ENCODE peak calls at places on chromosomes 12 and 14, in eight cellular contexts. P is Caco-2; D is activated naive CD4-positive, alpha-beta T cell; L is activated CD4-positive, alpha-beta T cell treated with anti-CD3 and anti-CD28 coated beads, Interleukin-2, amount 10 ng/mL, durations not matched to agents 7 days and 5 days; A is stimulated activated CD4-positive, alpha-beta T cell treated with anti-CD3 and anti-CD28 coated beads, Interleukin-12 subunit alpha, Interleukin-12 subunit beta, amount 100 ng/mL, for 48 hours; K is aorta; Q is colonic mucosa; B is kidney tubule cell. Y is an unnamed sample.

GRCh38 chr12:14399871-14400270 is 34.4 kb downstream of the ATF7IP start:
- DNase-seq in Q (no peak), P (no peak), B (peak; percentile 72), D (no peak), A (no peak), L (no peak), K (no peak), Y (no peak)

GRCh38 chr12:53720946-53721345 is 6.3 kb downstream of the CALCOCO1 start:
- DNase-seq in P (no peak), A (no peak), L (no peak), K (no peak), D (no peak), Q (no peak), B (no peak), Y (no peak)

GRCh38 chr14:95260537-95261440 is 58.9 kb downstream of the CLMN start:
- DNase-seq in K (no peak), D (no peak), B (peak; percentile 59), Q (no peak), A (peak; percentile 49), P (no peak), L (no peak), Y (no peak)

GRCh38 chr12:27966870-27967269 is 5.7 kb downstream of the PTHLH start:
- DNase-seq in B (peak; percentile 97), K (no peak), P (no peak), D (no peak), Q (no peak), L (no peak), A (no peak), Y (peak; percentile 18)

GRCh38 chr12:53069621-53070410 is 9.4 kb downstream of the SPRYD3 start:
- DNase-seq in Q (peak; percentile 24), D (no peak), K (peak; percentile 77), A (no peak), L (no peak), B (no peak), P (no peak), Y (no peak)

GRCh38 chr12:50252977-50253376 is 30.3 kb downstream of the LIMA1 start:
- DNase-seq in Q (no peak), B (no peak), P (no peak), D (no peak), A (no peak), K (no peak), L (no peak), Y (no peak)

GRCh38 chr14:104429291-104429861 is 150.2 kb upstream of the C14orf180 start:
- DNase-seq in A (no peak), K (peak; percentile 66), Q (no peak), L (no peak), B (no peak), D (no peak), P (no peak), Y (no peak)

GRCh38 chr12:40947812-40948211 is 240.3 kb upstream of the PDZRN4 start:
- DNase-seq in B (peak; percentile 80), D (no peak), A (no peak), L (no peak), K (no peak), Q (no peak), P (no peak), Y (no peak)

GRCh38 chr12:121989266-121989950 is 32.3 kb upstream of the BCL7A start:
- DNase-seq in B (no peak), D (no peak), K (no peak), P (no peak), A (no peak), Q (no peak), L (no peak), Y (no peak)

GRCh38 chr12:53482626-53483165 is 16.6 kb downstream of the MAP3K12 start:
- DNase-seq in K (no peak), Q (no peak), A (no peak), B (no peak), D (no peak), L (no peak), P (peak; percentile 35), Y (no peak)

GRCh38 chr14:29222671-29223268 is 456.2 kb downstream of the FOXG1 start:
- DNase-seq in Q (no peak), K (no peak), A (no peak), B (peak; percentile 33), L (no peak), P (peak; percentile 27), D (no peak), Y (no peak)

GRCh38 chr12:86118161-86118560 is 138.0 kb downstream of the MGAT4C start:
- DNase-seq in B (no peak), Q (no peak), K (no peak), D (no peak), P (no peak), L (no peak), A (no peak), Y (no peak)

GRCh38 chr12:115983226-115983798 is 294.2 kb downstream of the MED13L start:
- DNase-seq in D (no peak), A (no peak), B (peak; percentile 9), L (no peak), Q (no peak), P (no peak), K (no peak), Y (no peak)

GRCh38 chr12:115468087-115468510 is 784.1 kb upstream of the TBX3 start:
- DNase-seq in B (peak; percentile 43), K (no peak), L (no peak), A (no peak), Q (peak; percentile 66), D (no peak), P (peak; percentile 74), Y (peak; percentile 65)

GRCh38 chr12:5511644-5512584 is 80.0 kb downstream of the NTF3 start:
- DNase-seq in A (no peak), P (peak; percentile 34), K (peak; percentile 91), Q (peak; percentile 52), L (no peak), D (no peak), B (peak; percentile 30), Y (no peak)

GRCh38 chr12:25653487-25654175 is 100.5 kb upstream of the LMNTD1 start:
- DNase-seq in P (no peak), D (no peak), Q (no peak), B (no peak), K (no peak), A (no peak), L (no peak), Y (no peak)

GRCh38 chr12:106058256-106059182 is 80.2 kb downstream of the NUAK1 start:
- DNase-seq in L (no peak), D (no peak), K (no peak), Q (no peak), B (peak; percentile 37), A (no peak), P (no peak), Y (no peak)